ENCODE peak calls at places on chromosomes 7 and 10, in eight cellular contexts. One of them, this sample, is unnamed.
A peak's percentile ranks its signal among the peaks of the same experiment; 100 is the strongest.

GRCh38 chr7:150435390-150436073 is 14.9 kb upstream of the GIMAP8 start:
- DNase-seq in left lung: no peak
- DNase-seq in left ventricle myocardium inferior: no peak
- DNase-seq in RCC 7860: no peak
- DNase-seq in NCI-H1105: no peak
- DNase-seq in NAMALWA: peak; percentile 97
- DNase-seq in GM23248: no peak
- DNase-seq in SW 1271: no peak
- DNase-seq in this sample: no peak

GRCh38 chr10:100140070-100140469 is 45.8 kb downstream of the ERLIN1 start:
- DNase-seq in left lung: no peak
- DNase-seq in left ventricle myocardium inferior: no peak
- DNase-seq in RCC 7860: no peak
- DNase-seq in NCI-H1105: no peak
- DNase-seq in NAMALWA: no peak
- DNase-seq in GM23248: no peak
- DNase-seq in SW 1271: no peak
- DNase-seq in this sample: no peak

GRCh38 chr7:99505324-99505662 is 831 bp downstream of the ZKSCAN5 start:
- DNase-seq in left lung: no peak
- DNase-seq in left ventricle myocardium inferior: no peak
- DNase-seq in RCC 7860: no peak
- DNase-seq in NCI-H1105: no peak
- DNase-seq in NAMALWA: no peak
- DNase-seq in GM23248: peak; percentile 45
- DNase-seq in SW 1271: no peak
- DNase-seq in this sample: no peak

GRCh38 chr7:135236727-135237126 is 3.1 kb downstream of the STRA8 start:
- DNase-seq in left lung: no peak
- DNase-seq in left ventricle myocardium inferior: no peak
- DNase-seq in RCC 7860: peak; percentile 93
- DNase-seq in NCI-H1105: no peak
- DNase-seq in NAMALWA: no peak
- DNase-seq in GM23248: no peak
- DNase-seq in SW 1271: no peak
- DNase-seq in this sample: no peak

GRCh38 chr7:96436880-96437279 is 115.0 kb upstream of the SLC25A13 start:
- DNase-seq in left lung: no peak
- DNase-seq in left ventricle myocardium inferior: no peak
- DNase-seq in RCC 7860: no peak
- DNase-seq in NCI-H1105: no peak
- DNase-seq in NAMALWA: no peak
- DNase-seq in GM23248: no peak
- DNase-seq in SW 1271: no peak
- DNase-seq in this sample: no peak

GRCh38 chr7:120272261-120272895 is 597 bp upstream of the KCND2 start:
- DNase-seq in left lung: no peak
- DNase-seq in left ventricle myocardium inferior: no peak
- DNase-seq in RCC 7860: peak; percentile 30
- DNase-seq in NCI-H1105: peak; percentile 68
- DNase-seq in NAMALWA: peak; percentile 63
- DNase-seq in GM23248: peak; percentile 78
- DNase-seq in SW 1271: peak; percentile 64
- DNase-seq in this sample: no peak

GRCh38 chr10:132546567-132547420 is 9.2 kb downstream of the INPP5A start:
- DNase-seq in left lung: no peak
- DNase-seq in left ventricle myocardium inferior: peak; percentile 18
- DNase-seq in RCC 7860: peak; percentile 70
- DNase-seq in NCI-H1105: peak; percentile 39
- DNase-seq in NAMALWA: peak; percentile 74
- DNase-seq in GM23248: no peak
- DNase-seq in SW 1271: no peak
- DNase-seq in this sample: no peak

GRCh38 chr10:61475449-61475873 is 22.3 kb upstream of the TMEM26 start:
- DNase-seq in left lung: no peak
- DNase-seq in left ventricle myocardium inferior: no peak
- DNase-seq in RCC 7860: no peak
- DNase-seq in NCI-H1105: no peak
- DNase-seq in NAMALWA: no peak
- DNase-seq in GM23248: peak; percentile 61
- DNase-seq in SW 1271: no peak
- DNase-seq in this sample: no peak

GRCh38 chr10:79034271-79034876 is 34.4 kb upstream of the ZMIZ1 start:
- DNase-seq in left lung: no peak
- DNase-seq in left ventricle myocardium inferior: no peak
- DNase-seq in RCC 7860: no peak
- DNase-seq in NCI-H1105: no peak
- DNase-seq in NAMALWA: no peak
- DNase-seq in GM23248: no peak
- DNase-seq in SW 1271: no peak
- DNase-seq in this sample: no peak

GRCh38 chr7:94666879-94667587 is 11.1 kb upstream of the SGCE start:
- DNase-seq in left lung: no peak
- DNase-seq in left ventricle myocardium inferior: no peak
- DNase-seq in RCC 7860: no peak
- DNase-seq in NCI-H1105: no peak
- DNase-seq in NAMALWA: no peak
- DNase-seq in GM23248: no peak
- DNase-seq in SW 1271: no peak
- DNase-seq in this sample: no peak

GRCh38 chr7:157760004-157760730 is 423.4 kb downstream of the DNAJB6 start:
- DNase-seq in left lung: peak; percentile 33
- DNase-seq in left ventricle myocardium inferior: no peak
- DNase-seq in RCC 7860: no peak
- DNase-seq in NCI-H1105: no peak
- DNase-seq in NAMALWA: peak; percentile 31
- DNase-seq in GM23248: no peak
- DNase-seq in SW 1271: no peak
- DNase-seq in this sample: no peak

GRCh38 chr7:106841896-106842390 is 23.1 kb upstream of the PIK3CG start:
- DNase-seq in left lung: no peak
- DNase-seq in left ventricle myocardium inferior: no peak
- DNase-seq in RCC 7860: peak; percentile 66
- DNase-seq in NCI-H1105: no peak
- DNase-seq in NAMALWA: no peak
- DNase-seq in GM23248: peak; percentile 6
- DNase-seq in SW 1271: no peak
- DNase-seq in this sample: no peak

GRCh38 chr7:107638594-107638993 is 22.0 kb upstream of the SLC26A4 start:
- DNase-seq in left lung: no peak
- DNase-seq in left ventricle myocardium inferior: no peak
- DNase-seq in RCC 7860: no peak
- DNase-seq in NCI-H1105: no peak
- DNase-seq in NAMALWA: peak; percentile 94
- DNase-seq in GM23248: no peak
- DNase-seq in SW 1271: no peak
- DNase-seq in this sample: no peak

GRCh38 chr10:31071232-31071999 is 39.8 kb upstream of the ZNF438 start:
- DNase-seq in left lung: no peak
- DNase-seq in left ventricle myocardium inferior: no peak
- DNase-seq in RCC 7860: peak; percentile 45
- DNase-seq in NCI-H1105: no peak
- DNase-seq in NAMALWA: no peak
- DNase-seq in GM23248: peak; percentile 72
- DNase-seq in SW 1271: no peak
- DNase-seq in this sample: no peak

GRCh38 chr7:135317676-135318326 is 84.2 kb downstream of the STRA8 start:
- DNase-seq in left lung: no peak
- DNase-seq in left ventricle myocardium inferior: no peak
- DNase-seq in RCC 7860: no peak
- DNase-seq in NCI-H1105: no peak
- DNase-seq in NAMALWA: no peak
- DNase-seq in GM23248: peak; percentile 24
- DNase-seq in SW 1271: no peak
- DNase-seq in this sample: no peak

GRCh38 chr10:100829103-100829870 is 83.5 kb upstream of the SLF2 start:
- DNase-seq in left lung: peak; percentile 66
- DNase-seq in left ventricle myocardium inferior: no peak
- DNase-seq in RCC 7860: no peak
- DNase-seq in NCI-H1105: no peak
- DNase-seq in NAMALWA: no peak
- DNase-seq in GM23248: peak; percentile 17
- DNase-seq in SW 1271: no peak
- DNase-seq in this sample: no peak

GRCh38 chr7:76155938-76156337 is 45.8 kb upstream of the SRRM3 start:
- DNase-seq in left lung: peak; percentile 83
- DNase-seq in left ventricle myocardium inferior: peak; percentile 46
- DNase-seq in RCC 7860: no peak
- DNase-seq in NCI-H1105: no peak
- DNase-seq in NAMALWA: peak; percentile 22
- DNase-seq in GM23248: peak; percentile 72
- DNase-seq in SW 1271: no peak
- DNase-seq in this sample: no peak

GRCh38 chr10:80471715-80472233 is 17.7 kb downstream of the TSPAN14 start:
- DNase-seq in left lung: no peak
- DNase-seq in left ventricle myocardium inferior: no peak
- DNase-seq in RCC 7860: peak; percentile 24
- DNase-seq in NCI-H1105: no peak
- DNase-seq in NAMALWA: peak; percentile 33
- DNase-seq in GM23248: no peak
- DNase-seq in SW 1271: no peak
- DNase-seq in this sample: no peak

GRCh38 chr10:12638103-12638502 is 288.8 kb downstream of the CAMK1D start:
- DNase-seq in left lung: no peak
- DNase-seq in left ventricle myocardium inferior: no peak
- DNase-seq in RCC 7860: no peak
- DNase-seq in NCI-H1105: no peak
- DNase-seq in NAMALWA: peak; percentile 23
- DNase-seq in GM23248: peak; percentile 15
- DNase-seq in SW 1271: no peak
- DNase-seq in this sample: no peak

GRCh38 chr10:80429521-80429966 is 21.2 kb downstream of the PRXL2A start:
- DNase-seq in left lung: peak; percentile 85
- DNase-seq in left ventricle myocardium inferior: no peak
- DNase-seq in RCC 7860: peak; percentile 83
- DNase-seq in NCI-H1105: no peak
- DNase-seq in NAMALWA: no peak
- DNase-seq in GM23248: peak; percentile 52
- DNase-seq in SW 1271: peak; percentile 29
- DNase-seq in this sample: no peak

GRCh38 chr7:23490357-23491131 is 20.3 kb upstream of the IGF2BP3 start:
- DNase-seq in left lung: peak; percentile 85
- DNase-seq in left ventricle myocardium inferior: peak; percentile 50
- DNase-seq in RCC 7860: no peak
- DNase-seq in NCI-H1105: peak; percentile 44
- DNase-seq in NAMALWA: peak; percentile 60
- DNase-seq in GM23248: peak; percentile 59
- DNase-seq in SW 1271: no peak
- DNase-seq in this sample: no peak

GRCh38 chr7:121336579-121336978 is 7.8 kb downstream of the WNT16 start:
- DNase-seq in left lung: no peak
- DNase-seq in left ventricle myocardium inferior: no peak
- DNase-seq in RCC 7860: no peak
- DNase-seq in NCI-H1105: no peak
- DNase-seq in NAMALWA: no peak
- DNase-seq in GM23248: peak; percentile 68
- DNase-seq in SW 1271: no peak
- DNase-seq in this sample: no peak

GRCh38 chr7:43516581-43517342 is 66.1 kb upstream of the STK17A start:
- DNase-seq in left lung: no peak
- DNase-seq in left ventricle myocardium inferior: no peak
- DNase-seq in RCC 7860: peak; percentile 96
- DNase-seq in NCI-H1105: no peak
- DNase-seq in NAMALWA: no peak
- DNase-seq in GM23248: no peak
- DNase-seq in SW 1271: no peak
- DNase-seq in this sample: no peak